ENCODE peak calls at places on chromosome 3, in seven cellular contexts. Y is PC-3, V is HCT116, Z is GM23338, Q is MM.1S, F is neural progenitor cell, H is OCI-LY7. O is an unnamed sample.

GRCh38 chr3:33315826-33316225 is 38.6 kb downstream of the FBXL2 start:
- DNase-seq in Y (peak; percentile 72), Q (no peak), F (no peak), H (no peak), V (peak; percentile 45), Z (no peak), O (no peak)

GRCh38 chr3:138042043-138042442 is 32.1 kb downstream of the CLDN18 start:
- DNase-seq in Q (no peak), H (no peak), Y (peak; percentile 35), F (no peak), V (no peak), Z (no peak), O (no peak)

GRCh38 chr3:168141405-168141993 is 45.8 kb upstream of the GOLIM4 start:
- DNase-seq in Q (no peak), H (peak; percentile 11), Z (no peak), Y (no peak), F (no peak), V (no peak), O (no peak)

GRCh38 chr3:100440895-100441294 is 39.6 kb downstream of the LNP1 start:
- DNase-seq in Y (no peak), Q (no peak), Z (no peak), F (no peak), H (no peak), V (no peak), O (no peak)

GRCh38 chr3:109057616-109058015 is 60.3 kb downstream of the MORC1 start:
- DNase-seq in H (no peak), V (no peak), Q (no peak), Z (no peak), Y (no peak), F (no peak), O (no peak)

GRCh38 chr3:119221779-119222320 is 18.8 kb downstream of the B4GALT4 start:
- DNase-seq in Q (no peak), F (no peak), Y (no peak), V (no peak), H (no peak), Z (no peak), O (no peak)

GRCh38 chr3:112889357-112889756 is 42.7 kb upstream of the CD200R1L start:
- DNase-seq in Q (no peak), F (no peak), H (no peak), Z (no peak), Y (no peak), V (no peak), O (no peak)

GRCh38 chr3:176430244-176430893 is 766.9 kb downstream of the TBL1XR1 start:
- DNase-seq in F (peak; percentile 33), Z (peak; percentile 68), Q (peak; percentile 59), V (peak; percentile 34), Y (peak; percentile 72), H (peak; percentile 46), O (peak; percentile 48)

GRCh38 chr3:70854108-70854507 is 541.7 kb upstream of the MDFIC2 start:
- DNase-seq in F (peak; percentile 4), V (no peak), Q (no peak), Y (no peak), H (no peak), Z (peak; percentile 26), O (no peak)

GRCh38 chr3:14280326-14280725 is 101.7 kb downstream of the LSM3 start:
- DNase-seq in H (no peak), Y (no peak), F (no peak), Q (no peak), Z (no peak), V (no peak), O (no peak)

GRCh38 chr3:126487151-126487771 is 11.6 kb upstream of the ZXDC start:
- DNase-seq in Y (peak; percentile 48), H (peak; percentile 11), F (peak; percentile 64), Z (peak; percentile 72), V (no peak), Q (peak; percentile 42), O (no peak)

DNA sequence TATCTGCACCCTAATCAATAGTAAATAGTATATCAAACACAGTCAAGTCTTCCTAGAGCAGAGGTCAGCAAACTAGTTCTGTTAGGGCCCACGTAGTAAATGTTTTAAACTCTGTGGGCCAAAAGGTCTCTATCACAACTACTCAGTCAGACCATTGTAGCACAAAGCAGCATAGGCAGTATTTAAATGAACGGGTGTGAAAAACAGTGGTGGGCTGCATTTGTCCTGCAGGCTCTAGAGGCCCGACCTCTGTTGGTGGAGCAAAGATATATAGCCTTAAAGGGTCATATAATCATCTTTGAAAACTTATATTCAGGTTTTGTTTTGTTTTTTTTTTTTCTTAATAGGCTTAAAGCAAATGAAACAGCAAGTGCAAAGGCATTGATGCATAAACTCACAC is 326.4 kb upstream of the TRIM42 start:
- DNase-seq in F (no peak), Y (no peak), H (no peak), V (no peak), Q (no peak), Z (peak; percentile 22), O (no peak)
- TF ChIP-seq CTCF in F (no peak), Y (no peak), H (no peak), V (no peak), Q (no peak), Z (peak; percentile 21), O (no peak)

GRCh38 chr3:11610044-11610671 is 33.6 kb downstream of the VGLL4 start:
- DNase-seq in Y (no peak), Z (no peak), F (peak; percentile 82), H (no peak), Q (no peak), V (no peak), O (peak; percentile 72)
- TF ChIP-seq EZH2phosphoT487 in Y (no peak), Z (no peak), F (no peak), H (no peak), Q (no peak), V (no peak), O (no peak)

GRCh38 chr3:64262574-64263114 is 37.4 kb upstream of the PRICKLE2 start:
- DNase-seq in F (no peak), Y (no peak), V (no peak), Z (peak; percentile 42), H (no peak), Q (no peak), O (no peak)
- TF ChIP-seq CTCF in F (no peak), Y (no peak), V (no peak), Z (peak; percentile 50), H (no peak), Q (no peak), O (no peak)

DNA sequence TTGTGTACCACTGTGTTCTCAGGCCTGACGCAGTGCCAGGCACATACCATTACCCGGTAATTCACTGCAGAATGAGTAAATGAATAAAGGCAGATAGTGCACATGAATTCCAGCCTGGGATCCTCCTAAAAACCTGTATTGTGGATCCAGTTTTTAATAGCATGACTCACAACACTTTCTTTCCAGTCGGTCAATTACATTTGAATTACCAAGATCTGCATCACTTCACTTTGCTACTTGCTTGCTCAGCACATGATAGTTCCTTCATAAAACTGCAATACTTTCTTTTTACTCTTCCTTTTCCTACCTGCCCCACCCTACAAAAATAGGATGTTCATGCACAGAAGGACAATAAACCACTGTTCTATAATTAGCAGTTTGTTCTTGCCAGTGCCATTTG is 553.8 kb downstream of the MAGI1 start:
- DNase-seq in F (no peak), Z (no peak), H (no peak), V (no peak), Y (peak; percentile 70), Q (no peak), O (no peak)
- TF ChIP-seq EZH2phosphoT487 in F (no peak), Z (no peak), H (no peak), V (no peak), Y (no peak), Q (no peak), O (no peak)

GRCh38 chr3:55624238-55624637 is 137.1 kb upstream of the WNT5A start:
- DNase-seq in F (no peak), Z (no peak), Y (peak; percentile 85), Q (no peak), H (no peak), V (no peak), O (no peak)
- TF ChIP-seq CTCF in F (no peak), Z (no peak), Y (peak; percentile 53), Q (no peak), H (no peak), V (no peak), O (no peak)

DNA sequence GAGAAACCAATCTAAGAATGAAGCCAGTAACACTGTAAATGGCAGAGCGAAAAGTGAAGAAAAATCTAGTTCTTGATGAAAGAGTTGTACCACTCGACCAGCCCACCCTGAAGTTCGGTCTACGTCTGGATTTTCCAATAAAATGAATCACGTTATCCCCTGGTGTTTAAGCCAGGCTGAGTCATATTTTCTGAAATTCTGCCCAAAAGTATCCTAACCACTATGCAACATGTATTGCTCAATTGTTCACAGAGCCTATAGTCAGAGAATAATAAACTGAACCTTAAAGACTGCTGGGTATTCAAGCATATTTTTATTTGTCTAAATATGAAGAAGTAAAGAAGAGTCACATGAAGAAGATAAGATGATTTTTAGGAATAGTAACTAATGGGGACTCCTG is 245.7 kb downstream of the FGF12 start:
- DNase-seq in Q (no peak), F (no peak), Y (peak; percentile 83), V (no peak), H (no peak), Z (no peak), O (peak; percentile 12)
- TF ChIP-seq EZH2phosphoT487 in Q (no peak), F (no peak), Y (no peak), V (no peak), H (no peak), Z (no peak), O (no peak)

O was measured in hepatocyte.